ENCODE peak calls at places on chromosome 7, in four cellular contexts. One of them, this sample, is unnamed.

GRCh38 chr7:132492841-132493445 is 83.3 kb downstream of the PLXNA4 start:
- DNase-seq in caudate nucleus: no peak
- DNase-seq in posterior cingulate gyrus: no peak
- DNase-seq in activated T-cell treated with anti-CD3 and anti-CD28 coated beads, Interleukin-2, amount 50 U/mL, for 1 hour: no peak
- DNase-seq in this sample: no peak

GRCh38 chr7:45937301-45937700 is 16.2 kb upstream of the IGFBP3 start:
- DNase-seq in activated T-cell treated with anti-CD3 and anti-CD28 coated beads, Interleukin-2, amount 50 U/mL, for 1 hour: no peak
- DNase-seq in posterior cingulate gyrus: no peak
- DNase-seq in caudate nucleus: no peak
- DNase-seq in this sample: no peak

GRCh38 chr7:42511027-42511426 is 274.0 kb upstream of the GLI3 start:
- DNase-seq in activated T-cell treated with anti-CD3 and anti-CD28 coated beads, Interleukin-2, amount 50 U/mL, for 1 hour: no peak
- DNase-seq in caudate nucleus: no peak
- DNase-seq in posterior cingulate gyrus: no peak
- DNase-seq in this sample: no peak

GRCh38 chr7:40551685-40552576 is 417.1 kb downstream of the SUGCT start:
- DNase-seq in posterior cingulate gyrus: no peak
- DNase-seq in activated T-cell treated with anti-CD3 and anti-CD28 coated beads, Interleukin-2, amount 50 U/mL, for 1 hour: no peak
- DNase-seq in caudate nucleus: no peak
- DNase-seq in this sample: no peak

GRCh38 chr7:46616636-46617035 is 695.6 kb upstream of the IGFBP3 start:
- DNase-seq in posterior cingulate gyrus: no peak
- DNase-seq in caudate nucleus: no peak
- DNase-seq in activated T-cell treated with anti-CD3 and anti-CD28 coated beads, Interleukin-2, amount 50 U/mL, for 1 hour: no peak
- DNase-seq in this sample: no peak

GRCh38 chr7:50393547-50394252 is 56.5 kb downstream of the FIGNL1 start:
- DNase-seq in caudate nucleus: no peak
- DNase-seq in activated T-cell treated with anti-CD3 and anti-CD28 coated beads, Interleukin-2, amount 50 U/mL, for 1 hour: peak
- DNase-seq in posterior cingulate gyrus: no peak
- DNase-seq in this sample: no peak

GRCh38 chr7:12964836-12965235 is 277.4 kb downstream of the ARL4A start:
- DNase-seq in posterior cingulate gyrus: no peak
- DNase-seq in caudate nucleus: no peak
- DNase-seq in activated T-cell treated with anti-CD3 and anti-CD28 coated beads, Interleukin-2, amount 50 U/mL, for 1 hour: no peak
- DNase-seq in this sample: no peak

GRCh38 chr7:2689951-2690705 is 2.1 kb downstream of the AMZ1 start:
- DNase-seq in activated T-cell treated with anti-CD3 and anti-CD28 coated beads, Interleukin-2, amount 50 U/mL, for 1 hour: no peak
- DNase-seq in caudate nucleus: no peak
- DNase-seq in posterior cingulate gyrus: no peak
- DNase-seq in this sample: no peak

GRCh38 chr7:22771829-22772228 is 44.8 kb downstream of the IL6 start:
- DNase-seq in caudate nucleus: no peak
- DNase-seq in posterior cingulate gyrus: no peak
- DNase-seq in activated T-cell treated with anti-CD3 and anti-CD28 coated beads, Interleukin-2, amount 50 U/mL, for 1 hour: no peak
- DNase-seq in this sample: no peak

GRCh38 chr7:30148951-30149459 is 14.2 kb downstream of the MTURN start:
- DNase-seq in activated T-cell treated with anti-CD3 and anti-CD28 coated beads, Interleukin-2, amount 50 U/mL, for 1 hour: peak
- DNase-seq in posterior cingulate gyrus: no peak
- DNase-seq in caudate nucleus: no peak
- DNase-seq in this sample: no peak

GRCh38 chr7:158280467-158281154 is 307.0 kb downstream of the PTPRN2 start:
- DNase-seq in posterior cingulate gyrus: no peak
- DNase-seq in activated T-cell treated with anti-CD3 and anti-CD28 coated beads, Interleukin-2, amount 50 U/mL, for 1 hour: no peak
- DNase-seq in caudate nucleus: no peak
- DNase-seq in this sample: no peak

GRCh38 chr7:107446988-107447387 is 22.9 kb upstream of the GPR22 start:
- DNase-seq in posterior cingulate gyrus: no peak
- DNase-seq in caudate nucleus: no peak
- DNase-seq in activated T-cell treated with anti-CD3 and anti-CD28 coated beads, Interleukin-2, amount 50 U/mL, for 1 hour: no peak
- DNase-seq in this sample: no peak